ENCODE peak calls at places on chromosomes 12 and 14, in eight cellular contexts. One of them, this sample, is unnamed.

GRCh38 chr14:85535916-85536834 is 6.2 kb downstream of the FLRT2 start:
- DNase-seq in tibial artery: no peak
- DNase-seq in dorsolateral prefrontal cortex: no peak
- DNase-seq in pancreas: no peak
- DNase-seq in B cell: no peak
- DNase-seq in mammary epithelial cell: peak
- DNase-seq in fibroblast of the aortic adventitia: peak
- DNase-seq in lower leg skin: no peak
- DNase-seq in this sample: no peak

GRCh38 chr12:62691309-62691708 is 224.7 kb downstream of the MON2 start:
- DNase-seq in dorsolateral prefrontal cortex: no peak
- DNase-seq in mammary epithelial cell: no peak
- DNase-seq in fibroblast of the aortic adventitia: no peak
- DNase-seq in lower leg skin: no peak
- DNase-seq in B cell: no peak
- DNase-seq in tibial artery: no peak
- DNase-seq in pancreas: no peak
- DNase-seq in this sample: no peak

GRCh38 chr14:103624860-103625259 is 4.2 kb upstream of the KLC1 start:
- DNase-seq in fibroblast of the aortic adventitia: peak
- DNase-seq in tibial artery: peak
- DNase-seq in pancreas: peak
- DNase-seq in mammary epithelial cell: peak
- DNase-seq in dorsolateral prefrontal cortex: no peak
- DNase-seq in lower leg skin: peak
- DNase-seq in B cell: no peak
- DNase-seq in this sample: peak

GRCh38 chr14:35046751-35047536 is 872 bp downstream of the FAM177A1 start:
- DNase-seq in lower leg skin: peak
- DNase-seq in dorsolateral prefrontal cortex: no peak
- DNase-seq in mammary epithelial cell: no peak
- DNase-seq in tibial artery: no peak
- DNase-seq in B cell: peak
- DNase-seq in fibroblast of the aortic adventitia: peak
- DNase-seq in pancreas: no peak
- DNase-seq in this sample: peak

GRCh38 chr14:104553166-104554087 is 26.1 kb upstream of the C14orf180 start:
- DNase-seq in tibial artery: peak
- DNase-seq in dorsolateral prefrontal cortex: no peak
- DNase-seq in pancreas: peak
- DNase-seq in mammary epithelial cell: no peak
- DNase-seq in lower leg skin: peak
- DNase-seq in fibroblast of the aortic adventitia: no peak
- DNase-seq in B cell: peak
- DNase-seq in this sample: peak

GRCh38 chr12:56317675-56318074 is 1.9 kb upstream of the CNPY2 start:
- DNase-seq in tibial artery: no peak
- DNase-seq in mammary epithelial cell: no peak
- DNase-seq in dorsolateral prefrontal cortex: peak
- DNase-seq in fibroblast of the aortic adventitia: no peak
- DNase-seq in B cell: no peak
- DNase-seq in pancreas: no peak
- DNase-seq in lower leg skin: no peak
- DNase-seq in this sample: no peak

GRCh38 chr12:115963030-115963480 is 314.4 kb downstream of the MED13L start:
- DNase-seq in pancreas: no peak
- DNase-seq in dorsolateral prefrontal cortex: no peak
- DNase-seq in fibroblast of the aortic adventitia: peak
- DNase-seq in B cell: no peak
- DNase-seq in tibial artery: no peak
- DNase-seq in mammary epithelial cell: peak
- DNase-seq in lower leg skin: no peak
- DNase-seq in this sample: no peak

GRCh38 chr14:20247651-20248246 is 8.7 kb downstream of the OR11H4 start:
- DNase-seq in pancreas: no peak
- DNase-seq in B cell: no peak
- DNase-seq in lower leg skin: no peak
- DNase-seq in tibial artery: no peak
- DNase-seq in mammary epithelial cell: peak
- DNase-seq in fibroblast of the aortic adventitia: no peak
- DNase-seq in dorsolateral prefrontal cortex: no peak
- DNase-seq in this sample: no peak

GRCh38 chr12:64883264-64884163 is 59.1 kb downstream of the TBC1D30 start:
- DNase-seq in B cell: no peak
- DNase-seq in dorsolateral prefrontal cortex: no peak
- DNase-seq in fibroblast of the aortic adventitia: no peak
- DNase-seq in lower leg skin: no peak
- DNase-seq in mammary epithelial cell: no peak
- DNase-seq in tibial artery: no peak
- DNase-seq in pancreas: no peak
- DNase-seq in this sample: no peak

GRCh38 chr12:121364657-121365265 is 12.6 kb upstream of the ANAPC5 start:
- DNase-seq in pancreas: no peak
- DNase-seq in fibroblast of the aortic adventitia: peak
- DNase-seq in dorsolateral prefrontal cortex: no peak
- DNase-seq in mammary epithelial cell: peak
- DNase-seq in B cell: no peak
- DNase-seq in tibial artery: no peak
- DNase-seq in lower leg skin: no peak
- DNase-seq in this sample: no peak

GRCh38 chr12:115403689-115404088 is 719.7 kb upstream of the TBX3 start:
- DNase-seq in fibroblast of the aortic adventitia: no peak
- DNase-seq in tibial artery: no peak
- DNase-seq in mammary epithelial cell: no peak
- DNase-seq in dorsolateral prefrontal cortex: no peak
- DNase-seq in B cell: no peak
- DNase-seq in lower leg skin: no peak
- DNase-seq in pancreas: no peak
- DNase-seq in this sample: no peak

GRCh38 chr14:61398221-61398620 is 76.8 kb downstream of the PRKCH start:
- DNase-seq in B cell: no peak
- DNase-seq in dorsolateral prefrontal cortex: no peak
- DNase-seq in fibroblast of the aortic adventitia: no peak
- DNase-seq in tibial artery: no peak
- DNase-seq in mammary epithelial cell: no peak
- DNase-seq in pancreas: no peak
- DNase-seq in lower leg skin: no peak
- DNase-seq in this sample: no peak

GRCh38 chr14:60094306-60094897 is 2.7 kb downstream of the PCNX4 start:
- DNase-seq in tibial artery: no peak
- DNase-seq in lower leg skin: no peak
- DNase-seq in fibroblast of the aortic adventitia: peak
- DNase-seq in dorsolateral prefrontal cortex: no peak
- DNase-seq in mammary epithelial cell: no peak
- DNase-seq in B cell: no peak
- DNase-seq in pancreas: no peak
- DNase-seq in this sample: no peak

DNA sequence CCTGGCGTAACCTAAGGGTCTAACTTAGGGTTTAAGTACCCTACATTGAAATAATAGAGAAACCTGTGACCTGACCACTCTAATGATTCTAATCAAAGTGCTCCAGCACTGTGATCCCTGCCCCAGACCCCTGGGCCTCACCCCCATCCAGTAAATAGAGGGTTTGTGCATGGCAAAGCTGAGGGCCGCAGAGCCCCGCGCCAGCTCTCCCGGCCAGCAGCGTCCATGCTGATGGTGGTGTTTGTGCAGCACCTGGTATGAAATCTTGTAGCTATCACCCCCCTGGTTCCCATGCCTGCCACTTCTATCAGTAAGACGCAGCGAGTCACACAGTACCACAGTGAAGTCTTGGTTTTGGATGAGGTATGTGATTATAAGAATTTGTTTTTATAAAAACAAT is 156.1 kb downstream of the CACNA1C start:
- DNase-seq in dorsolateral prefrontal cortex: no peak
- DNase-seq in B cell: no peak
- DNase-seq in lower leg skin: peak
- DNase-seq in fibroblast of the aortic adventitia: no peak
- DNase-seq in tibial artery: no peak
- DNase-seq in pancreas: no peak
- DNase-seq in mammary epithelial cell: no peak
- DNase-seq in this sample: no peak
- TF ChIP-seq CTCF in dorsolateral prefrontal cortex: no peak
- TF ChIP-seq CTCF in B cell: no peak
- TF ChIP-seq CTCF in lower leg skin: no peak
- TF ChIP-seq CTCF in fibroblast of the aortic adventitia: no peak
- TF ChIP-seq CTCF in tibial artery: no peak
- TF ChIP-seq CTCF in pancreas: no peak
- TF ChIP-seq CTCF in mammary epithelial cell: no peak
- TF ChIP-seq CTCF in this sample: no peak

GRCh38 chr12:26465419-26466097 is 270.2 kb downstream of the SSPN start:
- DNase-seq in fibroblast of the aortic adventitia: peak
- DNase-seq in tibial artery: no peak
- DNase-seq in mammary epithelial cell: no peak
- DNase-seq in B cell: no peak
- DNase-seq in pancreas: no peak
- DNase-seq in dorsolateral prefrontal cortex: no peak
- DNase-seq in lower leg skin: no peak
- DNase-seq in this sample: no peak
- TF ChIP-seq CTCF in fibroblast of the aortic adventitia: peak
- TF ChIP-seq CTCF in tibial artery: no peak
- TF ChIP-seq CTCF in mammary epithelial cell: no peak
- TF ChIP-seq CTCF in B cell: no peak
- TF ChIP-seq CTCF in pancreas: no peak
- TF ChIP-seq CTCF in dorsolateral prefrontal cortex: no peak
- TF ChIP-seq CTCF in lower leg skin: no peak
- TF ChIP-seq CTCF in this sample: no peak

DNA sequence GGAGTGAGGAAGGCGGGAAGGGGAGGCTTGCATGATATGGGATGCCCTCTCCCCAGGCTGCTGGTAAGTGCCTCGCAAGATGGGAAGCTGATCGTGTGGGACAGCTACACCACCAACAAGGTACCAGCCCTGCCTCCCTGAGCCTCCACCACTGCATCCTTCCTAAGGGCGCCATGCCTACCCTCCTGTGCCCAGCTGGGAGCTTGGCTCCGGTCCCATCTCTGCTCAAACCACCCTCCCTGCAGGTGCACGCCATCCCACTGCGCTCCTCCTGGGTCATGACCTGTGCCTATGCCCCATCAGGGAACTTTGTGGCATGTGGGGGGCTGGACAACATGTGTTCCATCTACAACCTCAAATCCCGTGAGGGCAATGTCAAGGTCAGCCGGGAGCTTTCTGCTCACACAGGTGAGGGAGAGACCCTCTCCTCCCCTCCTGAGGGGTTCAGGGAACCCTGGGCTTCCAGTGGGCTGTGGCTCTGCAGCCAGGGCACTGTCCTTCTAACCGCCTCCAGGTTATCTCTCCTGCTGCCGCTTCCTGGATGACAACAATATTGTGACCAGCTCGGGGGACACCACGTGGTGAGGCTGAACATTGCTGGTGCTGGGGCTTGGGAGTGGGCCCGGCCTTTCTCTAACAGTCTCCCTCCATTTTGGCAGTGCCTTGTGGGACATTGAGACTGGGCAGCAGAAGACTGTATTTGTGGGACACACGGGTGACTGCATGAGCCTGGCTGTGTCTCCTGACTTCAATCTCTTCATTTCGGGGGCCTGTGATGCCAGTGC is 2.6 kb downstream of the GNB3 start:
- DNase-seq in dorsolateral prefrontal cortex: no peak
- DNase-seq in lower leg skin: no peak
- DNase-seq in mammary epithelial cell: no peak
- DNase-seq in fibroblast of the aortic adventitia: no peak
- DNase-seq in tibial artery: no peak
- DNase-seq in pancreas: no peak
- DNase-seq in B cell: no peak
- DNase-seq in this sample: no peak
- TF ChIP-seq CTCF in dorsolateral prefrontal cortex: no peak
- TF ChIP-seq CTCF in lower leg skin: no peak
- TF ChIP-seq CTCF in mammary epithelial cell: no peak
- TF ChIP-seq CTCF in fibroblast of the aortic adventitia: no peak
- TF ChIP-seq CTCF in tibial artery: no peak
- TF ChIP-seq CTCF in pancreas: no peak
- TF ChIP-seq CTCF in B cell: no peak
- TF ChIP-seq CTCF in this sample: no peak

GRCh38 chr12:76057316-76057715 is 25.7 kb upstream of the PHLDA1 start:
- DNase-seq in tibial artery: no peak
- DNase-seq in mammary epithelial cell: no peak
- DNase-seq in fibroblast of the aortic adventitia: no peak
- DNase-seq in pancreas: no peak
- DNase-seq in lower leg skin: no peak
- DNase-seq in dorsolateral prefrontal cortex: peak
- DNase-seq in B cell: no peak
- DNase-seq in this sample: no peak

GRCh38 chr12:76049575-76050251 is 18.1 kb upstream of the PHLDA1 start:
- DNase-seq in tibial artery: no peak
- DNase-seq in B cell: no peak
- DNase-seq in pancreas: no peak
- DNase-seq in lower leg skin: no peak
- DNase-seq in dorsolateral prefrontal cortex: no peak
- DNase-seq in fibroblast of the aortic adventitia: no peak
- DNase-seq in mammary epithelial cell: no peak
- DNase-seq in this sample: no peak

GRCh38 chr12:76060111-76060510 is 24.4 kb downstream of the NAP1L1 start:
- DNase-seq in dorsolateral prefrontal cortex: no peak
- DNase-seq in fibroblast of the aortic adventitia: no peak
- DNase-seq in B cell: no peak
- DNase-seq in pancreas: no peak
- DNase-seq in tibial artery: no peak
- DNase-seq in lower leg skin: no peak
- DNase-seq in mammary epithelial cell: no peak
- DNase-seq in this sample: no peak

GRCh38 chr12:76055393-76055792 is 23.8 kb upstream of the PHLDA1 start:
- DNase-seq in mammary epithelial cell: no peak
- DNase-seq in dorsolateral prefrontal cortex: no peak
- DNase-seq in fibroblast of the aortic adventitia: no peak
- DNase-seq in lower leg skin: no peak
- DNase-seq in B cell: no peak
- DNase-seq in pancreas: no peak
- DNase-seq in tibial artery: no peak
- DNase-seq in this sample: no peak
- TF ChIP-seq CTCF in mammary epithelial cell: peak
- TF ChIP-seq CTCF in dorsolateral prefrontal cortex: no peak
- TF ChIP-seq CTCF in fibroblast of the aortic adventitia: no peak
- TF ChIP-seq CTCF in lower leg skin: no peak
- TF ChIP-seq CTCF in B cell: no peak
- TF ChIP-seq CTCF in pancreas: no peak
- TF ChIP-seq CTCF in tibial artery: no peak
- TF ChIP-seq CTCF in this sample: no peak

GRCh38 chr12:112294793-112295192 is 87.4 kb downstream of the HECTD4 start:
- DNase-seq in B cell: no peak
- DNase-seq in mammary epithelial cell: no peak
- DNase-seq in lower leg skin: no peak
- DNase-seq in dorsolateral prefrontal cortex: no peak
- DNase-seq in fibroblast of the aortic adventitia: peak
- DNase-seq in pancreas: no peak
- DNase-seq in tibial artery: no peak
- DNase-seq in this sample: no peak
- TF ChIP-seq CTCF in B cell: no peak
- TF ChIP-seq CTCF in mammary epithelial cell: peak
- TF ChIP-seq CTCF in lower leg skin: no peak
- TF ChIP-seq CTCF in dorsolateral prefrontal cortex: no peak
- TF ChIP-seq CTCF in fibroblast of the aortic adventitia: peak
- TF ChIP-seq CTCF in pancreas: no peak
- TF ChIP-seq CTCF in tibial artery: no peak
- TF ChIP-seq CTCF in this sample: no peak

This sample was measured in CD14-positive monocyte.